ENCODE peak calls at places on chromosomes 13 and 19, in nine cellular contexts. A is GM23248, D is neural progenitor cell, P is GM23338, J is SK-N-SH, Z is MM.1S, Y is hepatocyte, K is OCI-LY7, U is HCT116. R is an unnamed sample. For H3K4me1, the result is how much of the 10 kb centered on the place peaks cover.

GRCh38 chr19:50478901-50479715 is 2.5 kb upstream of the GARIN5A start:
- DNase-seq in A (peak), D (peak), P (peak), J (no peak), Z (no peak), Y (no peak), K (peak), U (no peak), R (peak)

GRCh38 chr13:80211573-80211972 is 129.4 kb downstream of the SPRY2 start:
- DNase-seq in A (no peak), D (no peak), P (no peak), J (peak), Z (no peak), Y (no peak), K (no peak), U (no peak), R (no peak)

GRCh38 chr19:6470173-6470572 is 6.1 kb downstream of the CRB3 start:
- DNase-seq in A (no peak), D (no peak), P (peak), J (no peak), Z (no peak), Y (no peak), K (no peak), U (no peak), R (no peak)

GRCh38 chr19:2798158-2798685 is 12.9 kb downstream of the THOP1 start:
- DNase-seq in A (no peak), D (no peak), P (no peak), J (no peak), Z (no peak), Y (no peak), K (no peak), U (no peak), R (no peak)

GRCh38 chr19:6808494-6808893 is 36.0 kb downstream of the VAV1 start:
- DNase-seq in A (no peak), D (no peak), P (no peak), J (no peak), Z (no peak), Y (no peak), K (no peak), U (no peak), R (no peak)

GRCh38 chr19:38194061-38194701 is 29.8 kb downstream of the DPF1 start:
- DNase-seq in A (no peak), D (no peak), P (no peak), J (no peak), Z (no peak), Y (no peak), K (no peak), U (no peak), R (peak)

GRCh38 chr19:46069841-46070341 is 29.1 kb upstream of the IGFL4 start:
- DNase-seq in A (peak), D (no peak), P (no peak), J (no peak), Z (no peak), Y (peak), K (no peak), U (no peak), R (peak)

GRCh38 chr13:36475468-36475867 is 43.2 kb downstream of the CCNA1 start:
- DNase-seq in A (no peak), D (peak), P (peak), J (peak), Z (no peak), Y (no peak), K (peak), U (no peak), R (peak)

GRCh38 chr19:16036397-16036925 is 39.8 kb upstream of the TPM4 start:
- DNase-seq in A (no peak), D (no peak), P (no peak), J (peak), Z (no peak), Y (no peak), K (no peak), U (no peak), R (no peak)

GRCh38 chr19:10126213-10126639 is 6.5 kb upstream of the EIF3G start:
- DNase-seq in A (no peak), D (no peak), P (no peak), J (no peak), Z (no peak), Y (no peak), K (no peak), U (no peak), R (no peak)

GRCh38 chr13:42807236-42807635 is 25.9 kb downstream of the FAM216B start:
- DNase-seq in A (no peak), D (no peak), P (no peak), J (no peak), Z (no peak), Y (no peak), K (no peak), U (no peak), R (peak)

GRCh38 chr13:94710081-94710809 is 2.1 kb downstream of the SOX21 start:
- DNase-seq in A (no peak), D (peak), P (peak), J (peak), Z (no peak), Y (no peak), K (no peak), U (no peak), R (peak)

GRCh38 chr19:11377237-11377636 is 2.8 kb downstream of the SWSAP1 start:
- DNase-seq in A (peak), D (no peak), P (peak), J (no peak), Z (no peak), Y (peak), K (peak), U (no peak), R (peak)
- H3K4me1 ChIP-seq in A (under half), D (under half), P (under half), J (under half), Z (under half), Y (under half), K (half or more), U (half or more), R (half or more)

GRCh38 chr19:18847516-18848463 is 16.0 kb downstream of the UPF1 start:
- DNase-seq in A (peak), D (no peak), P (no peak), J (peak), Z (no peak), Y (no peak), K (no peak), U (no peak), R (no peak)
- TF ChIP-seq EZH2phosphoT487 in A (no peak), D (no peak), P (no peak), J (no peak), Z (no peak), Y (no peak), K (no peak), U (no peak), R (no peak)

DNA sequence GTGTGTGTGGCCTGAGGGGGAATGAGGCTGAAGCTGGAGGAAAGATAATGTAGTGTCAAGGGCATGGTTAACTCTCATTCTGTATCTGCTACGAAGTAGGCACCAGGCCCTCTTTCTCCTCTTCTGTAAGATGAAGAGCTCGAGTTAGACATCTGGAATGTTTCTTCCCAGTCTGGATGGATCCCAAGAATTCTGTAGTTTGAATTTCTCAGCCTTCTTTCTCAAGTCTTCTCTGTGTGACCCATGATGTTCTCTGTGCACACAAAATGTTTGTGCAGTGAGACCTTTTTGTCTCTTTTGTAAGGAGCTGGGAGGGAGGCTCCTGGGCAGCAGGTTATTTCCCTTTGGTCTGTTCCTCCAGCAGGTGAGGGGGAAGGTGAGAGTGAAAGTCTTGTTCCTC is 13.7 kb downstream of the FGF9 start:
- DNase-seq in A (peak), D (no peak), P (no peak), J (no peak), Z (no peak), Y (no peak), K (no peak), U (no peak), R (no peak)
- H3K4me1 ChIP-seq in A (under half), D (under half), P (under half), J (under half), Z (under half), Y (under half), K (under half), U (under half), R (under half)

GRCh38 chr13:48081739-48082138 is 13.2 kb downstream of the MED4 start:
- DNase-seq in A (no peak), D (no peak), P (no peak), J (no peak), Z (no peak), Y (no peak), K (no peak), U (no peak), R (no peak)

GRCh38 chr13:48072304-48072703 is 22.6 kb downstream of the MED4 start:
- DNase-seq in A (no peak), D (no peak), P (no peak), J (no peak), Z (no peak), Y (no peak), K (no peak), U (no peak), R (no peak)

GRCh38 chr13:48072787-48073186 is 22.1 kb downstream of the MED4 start:
- DNase-seq in A (no peak), D (no peak), P (no peak), J (no peak), Z (no peak), Y (no peak), K (no peak), U (no peak), R (no peak)

GRCh38 chr13:48074006-48074405 is 20.9 kb downstream of the MED4 start:
- DNase-seq in A (no peak), D (no peak), P (no peak), J (no peak), Z (no peak), Y (no peak), K (no peak), U (no peak), R (no peak)

GRCh38 chr13:48078251-48078656 is 16.6 kb downstream of the MED4 start:
- DNase-seq in A (peak), D (no peak), P (peak), J (no peak), Z (peak), Y (no peak), K (peak), U (peak), R (peak)
- TF ChIP-seq EZH2phosphoT487 in A (no peak), D (no peak), P (no peak), J (no peak), Z (no peak), Y (no peak), K (no peak), U (no peak), R (no peak)

GRCh38 chr13:110410000-110410399 is 102.9 kb downstream of the COL4A2 start:
- DNase-seq in A (no peak), D (no peak), P (no peak), J (no peak), Z (no peak), Y (no peak), K (no peak), U (no peak), R (no peak)
- H3K4me1 ChIP-seq in A (under half), D (under half), P (under half), J (under half), Z (under half), Y (under half), K (under half), U (under half), R (under half)

GRCh38 chr19:48968179-48968661 is 3.1 kb downstream of the FTL start:
- DNase-seq in A (peak), D (no peak), P (no peak), J (no peak), Z (no peak), Y (no peak), K (no peak), U (no peak), R (no peak)
- TF ChIP-seq EZH2phosphoT487 in A (no peak), D (no peak), P (no peak), J (no peak), Z (no peak), Y (no peak), K (no peak), U (no peak), R (no peak)

GRCh38 chr19:28554321-28555091 is 658.4 kb downstream of the UQCRFS1 start:
- DNase-seq in A (no peak), D (no peak), P (no peak), J (no peak), Z (no peak), Y (no peak), K (no peak), U (no peak), R (no peak)
- H3K4me1 ChIP-seq in A (under half), D (under half), P (under half), J (under half), Z (under half), Y (under half), K (under half), U (under half), R (under half)

GRCh38 chr19:39969681-39970423 is 1.1 kb upstream of the PSMC4 start:
- DNase-seq in A (no peak), D (no peak), P (no peak), J (no peak), Z (no peak), Y (no peak), K (no peak), U (no peak), R (no peak)

GRCh38 chr19:39969266-39969665 is 1.7 kb upstream of the PSMC4 start:
- DNase-seq in A (peak), D (no peak), P (no peak), J (no peak), Z (no peak), Y (no peak), K (no peak), U (no peak), R (no peak)

GRCh38 chr19:39970424-39970673 is 616 bp upstream of the PSMC4 start:
- DNase-seq in A (no peak), D (no peak), P (no peak), J (no peak), Z (no peak), Y (no peak), K (no peak), U (no peak), R (peak)

GRCh38 chr19:39967561-39967960 is 3.4 kb upstream of the PSMC4 start:
- DNase-seq in A (no peak), D (no peak), P (no peak), J (no peak), Z (no peak), Y (no peak), K (no peak), U (no peak), R (no peak)

GRCh38 chr19:39968789-39969188 is 2.2 kb upstream of the PSMC4 start:
- DNase-seq in A (no peak), D (no peak), P (no peak), J (no peak), Z (no peak), Y (no peak), K (no peak), U (no peak), R (no peak)
- TF ChIP-seq EZH2phosphoT487 in A (no peak), D (no peak), P (no peak), J (no peak), Z (no peak), Y (no peak), K (no peak), U (no peak), R (no peak)

DNA sequence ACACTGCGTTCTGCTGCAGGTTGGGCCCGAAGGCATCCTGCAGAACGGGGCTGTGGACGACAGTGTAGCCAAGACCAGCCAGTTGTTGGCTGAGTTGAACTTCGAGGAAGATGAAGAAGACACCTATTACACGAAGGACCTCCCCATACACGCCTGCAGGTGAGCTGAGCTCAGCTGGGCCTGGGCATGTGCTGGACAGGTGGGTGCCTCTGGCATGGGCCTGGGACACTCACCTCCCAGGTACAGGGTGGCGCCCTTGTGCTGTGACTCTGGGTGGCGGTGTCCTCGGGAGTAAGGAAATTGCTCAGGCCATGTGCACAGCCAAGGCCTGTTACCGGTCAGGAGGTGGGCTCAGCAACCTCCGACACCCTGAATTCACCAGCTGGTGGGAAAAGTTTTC is 14.2 kb downstream of the UPF1 start:
- DNase-seq in A (no peak), D (no peak), P (no peak), J (peak), Z (no peak), Y (no peak), K (no peak), U (no peak), R (no peak)
- H3K4me1 ChIP-seq in A (under half), D (under half), P (under half), J (half or more), Z (under half), Y (under half), K (under half), U (under half), R (under half)

R was measured in PC-3.